ENCODE peak calls at places on chromosomes 4 and X, in nine cellular contexts. One of them, this sample, is unnamed.

GRCh38 chrX:155985208-155985607 is 12.3 kb upstream of the IL9R start:
- DNase-seq in psoas muscle: no peak
- DNase-seq in cardiac muscle cell: no peak
- DNase-seq in endothelial cell of umbilical vein: no peak
- DNase-seq in right atrium auricular region: no peak
- DNase-seq in GM12878: no peak
- DNase-seq in right lobe of liver: no peak
- DNase-seq in testis: no peak
- DNase-seq in tibial nerve: no peak
- DNase-seq in this sample: no peak

GRCh38 chr4:123984881-123985280 is 588.3 kb downstream of the SPRY1 start:
- DNase-seq in right atrium auricular region: peak; percentile 65
- DNase-seq in right lobe of liver: no peak
- DNase-seq in cardiac muscle cell: no peak
- DNase-seq in endothelial cell of umbilical vein: no peak
- DNase-seq in testis: no peak
- DNase-seq in psoas muscle: peak; percentile 68
- DNase-seq in tibial nerve: no peak
- DNase-seq in GM12878: no peak
- DNase-seq in this sample: no peak

GRCh38 chrX:123755107-123755506 is 22.3 kb upstream of the THOC2 start:
- DNase-seq in psoas muscle: no peak
- DNase-seq in endothelial cell of umbilical vein: peak; percentile 16
- DNase-seq in tibial nerve: no peak
- DNase-seq in cardiac muscle cell: peak; percentile 12
- DNase-seq in right atrium auricular region: no peak
- DNase-seq in GM12878: no peak
- DNase-seq in right lobe of liver: no peak
- DNase-seq in testis: no peak
- DNase-seq in this sample: no peak

GRCh38 chrX:154458116-154458953 is at the start of gene PLXNA3:
- DNase-seq in testis: peak; percentile 29
- DNase-seq in GM12878: no peak
- DNase-seq in psoas muscle: peak; percentile 68
- DNase-seq in endothelial cell of umbilical vein: no peak
- DNase-seq in cardiac muscle cell: peak; percentile 50
- DNase-seq in right atrium auricular region: no peak
- DNase-seq in tibial nerve: no peak
- DNase-seq in right lobe of liver: peak; percentile 58
- DNase-seq in this sample: no peak

GRCh38 chrX:120205816-120206753 is 44.5 kb upstream of the ZBTB33 start:
- DNase-seq in psoas muscle: no peak
- DNase-seq in cardiac muscle cell: no peak
- DNase-seq in right lobe of liver: no peak
- DNase-seq in right atrium auricular region: no peak
- DNase-seq in testis: no peak
- DNase-seq in endothelial cell of umbilical vein: no peak
- DNase-seq in GM12878: no peak
- DNase-seq in tibial nerve: no peak
- DNase-seq in this sample: no peak

GRCh38 chr4:14069871-14070270 is 442.3 kb upstream of the BOD1L1 start:
- DNase-seq in right lobe of liver: no peak
- DNase-seq in GM12878: no peak
- DNase-seq in testis: no peak
- DNase-seq in endothelial cell of umbilical vein: no peak
- DNase-seq in right atrium auricular region: no peak
- DNase-seq in psoas muscle: no peak
- DNase-seq in cardiac muscle cell: no peak
- DNase-seq in tibial nerve: no peak
- DNase-seq in this sample: no peak

GRCh38 chr4:119099227-119099910 is 36.3 kb upstream of the MYOZ2 start:
- DNase-seq in right atrium auricular region: no peak
- DNase-seq in right lobe of liver: no peak
- DNase-seq in testis: no peak
- DNase-seq in cardiac muscle cell: peak; percentile 56
- DNase-seq in endothelial cell of umbilical vein: no peak
- DNase-seq in GM12878: no peak
- DNase-seq in tibial nerve: no peak
- DNase-seq in psoas muscle: no peak
- DNase-seq in this sample: no peak

GRCh38 chr4:3838437-3839380 is 72.5 kb downstream of the ADRA2C start:
- DNase-seq in psoas muscle: peak; percentile 21
- DNase-seq in tibial nerve: no peak
- DNase-seq in cardiac muscle cell: no peak
- DNase-seq in right atrium auricular region: no peak
- DNase-seq in testis: no peak
- DNase-seq in GM12878: no peak
- DNase-seq in right lobe of liver: no peak
- DNase-seq in endothelial cell of umbilical vein: no peak
- DNase-seq in this sample: no peak

DNA sequence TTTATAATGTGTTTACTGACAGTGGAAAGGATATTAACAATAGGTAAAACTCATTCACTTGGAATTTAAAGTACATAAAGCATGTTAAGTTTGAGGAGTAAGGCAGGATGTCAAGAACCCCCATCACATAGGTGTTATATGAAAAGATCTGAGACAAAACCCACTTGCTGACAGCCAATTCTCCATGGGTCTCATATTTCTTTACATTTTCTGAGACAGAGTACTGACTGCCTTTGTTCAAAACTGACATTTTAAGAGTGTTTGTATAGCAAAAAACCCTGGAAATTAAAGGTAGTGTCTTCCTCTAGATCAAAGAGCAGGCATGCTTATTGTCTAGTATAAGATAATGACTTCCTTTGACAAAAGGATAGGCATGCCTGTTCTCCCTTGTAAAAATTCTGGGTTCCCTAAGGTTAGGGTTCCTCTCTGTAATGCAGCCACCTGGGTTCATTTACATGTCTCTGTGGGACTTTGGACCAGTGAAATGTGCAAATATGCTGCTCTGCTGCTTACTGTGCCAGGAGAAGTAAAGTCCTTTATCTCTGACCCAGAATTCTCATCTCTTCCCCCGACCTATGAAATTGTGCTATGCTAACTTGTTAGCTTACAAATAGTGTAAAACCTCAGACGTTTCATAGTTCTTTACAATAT is 123.6 kb downstream of the PCDH18 start:
- DNase-seq in tibial nerve: no peak
- DNase-seq in GM12878: no peak
- DNase-seq in psoas muscle: no peak
- DNase-seq in cardiac muscle cell: no peak
- DNase-seq in right lobe of liver: no peak
- DNase-seq in endothelial cell of umbilical vein: no peak
- DNase-seq in right atrium auricular region: no peak
- DNase-seq in testis: no peak
- DNase-seq in this sample: no peak
- TF ChIP-seq CTCF in tibial nerve: no peak
- TF ChIP-seq CTCF in GM12878: no peak
- TF ChIP-seq CTCF in psoas muscle: no peak
- TF ChIP-seq CTCF in cardiac muscle cell: no peak
- TF ChIP-seq CTCF in right lobe of liver: no peak
- TF ChIP-seq CTCF in endothelial cell of umbilical vein: no peak
- TF ChIP-seq CTCF in right atrium auricular region: no peak
- TF ChIP-seq CTCF in testis: no peak
- TF ChIP-seq CTCF in this sample: no peak

GRCh38 chrX:130166503-130166777 is 799 bp upstream of the AIFM1 start:
- DNase-seq in GM12878: no peak
- DNase-seq in cardiac muscle cell: no peak
- DNase-seq in right atrium auricular region: no peak
- DNase-seq in right lobe of liver: no peak
- DNase-seq in endothelial cell of umbilical vein: no peak
- DNase-seq in tibial nerve: no peak
- DNase-seq in testis: no peak
- DNase-seq in psoas muscle: no peak
- DNase-seq in this sample: no peak

GRCh38 chrX:130165181-130165702 is 399 bp downstream of the AIFM1 start:
- DNase-seq in endothelial cell of umbilical vein: no peak
- DNase-seq in psoas muscle: no peak
- DNase-seq in cardiac muscle cell: peak; percentile 61
- DNase-seq in right atrium auricular region: peak; percentile 67
- DNase-seq in tibial nerve: no peak
- DNase-seq in right lobe of liver: no peak
- DNase-seq in GM12878: no peak
- DNase-seq in testis: peak; percentile 66
- DNase-seq in this sample: no peak

GRCh38 chrX:130165703-130166502 is at the start of gene AIFM1:
- DNase-seq in cardiac muscle cell: peak; percentile 97
- DNase-seq in right atrium auricular region: peak; percentile 91
- DNase-seq in psoas muscle: peak; percentile 96
- DNase-seq in endothelial cell of umbilical vein: peak; percentile 98
- DNase-seq in testis: peak; percentile 89
- DNase-seq in tibial nerve: peak; percentile 76
- DNase-seq in GM12878: peak; percentile 91
- DNase-seq in right lobe of liver: peak; percentile 92
- DNase-seq in this sample: peak; percentile 92

GRCh38 chrX:130163350-130163851 is 2.2 kb downstream of the AIFM1 start:
- DNase-seq in right lobe of liver: no peak
- DNase-seq in testis: no peak
- DNase-seq in right atrium auricular region: no peak
- DNase-seq in GM12878: no peak
- DNase-seq in endothelial cell of umbilical vein: no peak
- DNase-seq in psoas muscle: no peak
- DNase-seq in cardiac muscle cell: no peak
- DNase-seq in tibial nerve: no peak
- DNase-seq in this sample: no peak

DNA sequence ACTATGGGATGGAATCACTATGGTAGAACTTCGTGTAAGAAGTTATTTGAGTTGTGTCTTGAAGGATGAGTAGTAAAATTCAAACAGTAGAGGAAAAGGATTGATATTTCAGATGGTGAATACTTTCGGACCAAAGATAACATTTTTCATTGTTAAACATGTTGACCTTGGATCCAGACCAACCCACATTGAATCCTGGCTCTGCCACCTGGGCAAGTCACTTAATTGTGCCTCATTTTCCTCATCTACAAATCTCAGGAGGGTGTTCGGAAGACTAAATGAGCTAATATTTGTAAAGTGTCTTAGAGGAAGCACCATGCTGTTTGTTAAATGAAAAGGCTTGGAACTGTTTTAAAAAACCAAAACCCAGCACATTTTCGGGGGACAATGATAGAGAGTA is 1.4 kb upstream of the AIFM1 start:
- DNase-seq in right lobe of liver: no peak
- DNase-seq in psoas muscle: no peak
- DNase-seq in endothelial cell of umbilical vein: peak; percentile 31
- DNase-seq in tibial nerve: no peak
- DNase-seq in testis: no peak
- DNase-seq in GM12878: no peak
- DNase-seq in cardiac muscle cell: no peak
- DNase-seq in right atrium auricular region: no peak
- DNase-seq in this sample: no peak
- H3K27me3 ChIP-seq in right lobe of liver: no peaks in the 10 kb centered on the region
- H3K27me3 ChIP-seq in psoas muscle: no peaks in the 10 kb centered on the region
- H3K27me3 ChIP-seq in endothelial cell of umbilical vein: no peaks in the 10 kb centered on the region
- H3K27me3 ChIP-seq in tibial nerve: no peaks in the 10 kb centered on the region
- H3K27me3 ChIP-seq in testis: no peaks in the 10 kb centered on the region
- H3K27me3 ChIP-seq in GM12878: no peaks in the 10 kb centered on the region
- H3K27me3 ChIP-seq in cardiac muscle cell: no peaks in the 10 kb centered on the region
- H3K27me3 ChIP-seq in right atrium auricular region: no peaks in the 10 kb centered on the region
- H3K27me3 ChIP-seq in this sample: peaks cover 3% of the 10 kb centered on the region

GRCh38 chr4:147578057-147578476 is 39.1 kb upstream of the TMEM184C start:
- DNase-seq in endothelial cell of umbilical vein: peak; percentile 98
- DNase-seq in cardiac muscle cell: peak; percentile 86
- DNase-seq in tibial nerve: no peak
- DNase-seq in right lobe of liver: no peak
- DNase-seq in GM12878: no peak
- DNase-seq in right atrium auricular region: no peak
- DNase-seq in psoas muscle: no peak
- DNase-seq in testis: no peak
- DNase-seq in this sample: no peak

GRCh38 chr4:147578611-147579010 is 38.6 kb upstream of the TMEM184C start:
- DNase-seq in right atrium auricular region: no peak
- DNase-seq in endothelial cell of umbilical vein: no peak
- DNase-seq in testis: no peak
- DNase-seq in tibial nerve: no peak
- DNase-seq in psoas muscle: no peak
- DNase-seq in GM12878: no peak
- DNase-seq in cardiac muscle cell: no peak
- DNase-seq in right lobe of liver: no peak
- DNase-seq in this sample: no peak

GRCh38 chr4:147582386-147583077 is 34.7 kb upstream of the TMEM184C start:
- DNase-seq in cardiac muscle cell: no peak
- DNase-seq in right atrium auricular region: no peak
- DNase-seq in right lobe of liver: no peak
- DNase-seq in testis: no peak
- DNase-seq in endothelial cell of umbilical vein: no peak
- DNase-seq in psoas muscle: no peak
- DNase-seq in GM12878: no peak
- DNase-seq in tibial nerve: no peak
- DNase-seq in this sample: no peak

GRCh38 chr4:147581601-147582350 is 35.4 kb upstream of the TMEM184C start:
- DNase-seq in cardiac muscle cell: peak; percentile 67
- DNase-seq in right lobe of liver: no peak
- DNase-seq in endothelial cell of umbilical vein: no peak
- DNase-seq in psoas muscle: no peak
- DNase-seq in right atrium auricular region: no peak
- DNase-seq in testis: no peak
- DNase-seq in GM12878: no peak
- DNase-seq in tibial nerve: no peak
- DNase-seq in this sample: no peak

DNA sequence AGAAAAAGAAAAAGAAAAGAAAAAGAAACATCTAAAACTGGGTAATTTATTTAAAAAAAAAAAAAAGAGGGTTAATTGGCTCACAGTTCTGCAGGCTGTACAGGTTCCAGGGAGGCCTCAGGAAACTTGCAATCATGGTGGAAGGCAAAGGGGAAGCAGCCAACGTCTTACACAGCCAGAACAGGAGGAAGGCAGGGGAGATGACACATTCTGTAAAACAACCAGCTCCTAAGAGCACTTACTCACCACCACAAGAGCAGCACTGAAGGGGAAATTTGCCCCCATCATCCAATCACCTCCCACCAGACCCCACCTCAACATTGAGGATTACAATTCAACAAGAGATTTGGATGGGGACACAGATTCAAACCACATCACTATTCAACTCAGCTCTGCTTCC is 36.8 kb upstream of the TMEM184C start:
- DNase-seq in tibial nerve: no peak
- DNase-seq in right lobe of liver: no peak
- DNase-seq in cardiac muscle cell: peak; percentile 22
- DNase-seq in endothelial cell of umbilical vein: peak; percentile 15
- DNase-seq in right atrium auricular region: no peak
- DNase-seq in psoas muscle: no peak
- DNase-seq in GM12878: no peak
- DNase-seq in testis: no peak
- DNase-seq in this sample: no peak
- H3K4me1 ChIP-seq in tibial nerve: no peaks in the 10 kb centered on the region
- H3K4me1 ChIP-seq in right lobe of liver: no peaks in the 10 kb centered on the region
- H3K4me1 ChIP-seq in cardiac muscle cell: no peaks in the 10 kb centered on the region
- H3K4me1 ChIP-seq in endothelial cell of umbilical vein: peaks cover 17% of the 10 kb centered on the region
- H3K4me1 ChIP-seq in right atrium auricular region: no peaks in the 10 kb centered on the region
- H3K4me1 ChIP-seq in psoas muscle: no peaks in the 10 kb centered on the region
- H3K4me1 ChIP-seq in GM12878: no peaks in the 10 kb centered on the region
- H3K4me1 ChIP-seq in testis: no peaks in the 10 kb centered on the region
- H3K4me1 ChIP-seq in this sample: no peaks in the 10 kb centered on the region

DNA sequence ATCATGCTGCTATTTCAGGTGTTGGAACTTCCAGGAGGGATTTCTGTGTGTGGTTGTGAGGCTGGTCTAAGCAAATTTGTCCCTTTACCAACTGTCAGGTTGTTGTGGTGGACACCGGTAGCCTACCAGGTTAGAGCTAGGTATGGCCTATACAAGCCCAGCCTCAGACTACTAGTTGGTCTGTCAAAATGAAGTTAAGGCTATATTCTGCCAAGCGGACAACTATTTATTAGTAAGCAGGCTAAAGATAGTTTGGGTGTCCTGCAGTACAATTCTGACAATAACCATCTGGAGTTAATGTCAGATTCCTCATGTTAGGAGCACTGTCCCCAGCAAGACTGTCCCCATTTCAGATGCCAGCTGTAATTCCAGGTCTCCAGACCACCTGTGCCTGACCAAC is 13.9 kb upstream of the ENPP6 start:
- DNase-seq in endothelial cell of umbilical vein: no peak
- DNase-seq in testis: no peak
- DNase-seq in tibial nerve: no peak
- DNase-seq in GM12878: no peak
- DNase-seq in right lobe of liver: no peak
- DNase-seq in psoas muscle: no peak
- DNase-seq in cardiac muscle cell: no peak
- DNase-seq in right atrium auricular region: no peak
- DNase-seq in this sample: no peak
- TF ChIP-seq CTCF in endothelial cell of umbilical vein: no peak
- TF ChIP-seq CTCF in testis: no peak
- TF ChIP-seq CTCF in tibial nerve: no peak
- TF ChIP-seq CTCF in GM12878: no peak
- TF ChIP-seq CTCF in right lobe of liver: no peak
- TF ChIP-seq CTCF in psoas muscle: no peak
- TF ChIP-seq CTCF in cardiac muscle cell: no peak
- TF ChIP-seq CTCF in right atrium auricular region: no peak
- TF ChIP-seq CTCF in this sample: no peak